ENCODE peak calls at places on chromosomes 2 and 18, in seven cellular contexts. One of them, this sample, is unnamed.
A peak's percentile ranks its signal among the peaks of the same experiment; 100 is the strongest.

GRCh38 chr18:8976606-8977005 is 125.9 kb upstream of the NDUFV2 start:
- DNase-seq in B cell: no peak
- DNase-seq in dorsolateral prefrontal cortex: no peak
- DNase-seq in choroid plexus epithelial cell: no peak
- DNase-seq in adrenal gland: no peak
- DNase-seq in mucosa of descending colon: no peak
- DNase-seq in fibroblast of the aortic adventitia: no peak
- DNase-seq in this sample: no peak

GRCh38 chr2:238644095-238645081 is 203.5 kb upstream of the TWIST2 start:
- DNase-seq in B cell: no peak
- DNase-seq in dorsolateral prefrontal cortex: no peak
- DNase-seq in choroid plexus epithelial cell: peak; percentile 66
- DNase-seq in adrenal gland: peak; percentile 77
- DNase-seq in mucosa of descending colon: no peak
- DNase-seq in fibroblast of the aortic adventitia: peak; percentile 97
- DNase-seq in this sample: no peak

GRCh38 chr2:44168684-44169154 is at the start of gene PPM1B:
- DNase-seq in B cell: peak; percentile 95
- DNase-seq in dorsolateral prefrontal cortex: peak; percentile 100
- DNase-seq in choroid plexus epithelial cell: no peak
- DNase-seq in adrenal gland: no peak
- DNase-seq in mucosa of descending colon: peak; percentile 100
- DNase-seq in fibroblast of the aortic adventitia: no peak
- DNase-seq in this sample: peak; percentile 99

GRCh38 chr2:99431587-99432275 is 58.1 kb downstream of the REV1 start:
- DNase-seq in B cell: no peak
- DNase-seq in dorsolateral prefrontal cortex: no peak
- DNase-seq in choroid plexus epithelial cell: no peak
- DNase-seq in adrenal gland: no peak
- DNase-seq in mucosa of descending colon: no peak
- DNase-seq in fibroblast of the aortic adventitia: no peak
- DNase-seq in this sample: no peak

GRCh38 chr2:23696163-23697045 is 230.5 kb downstream of the ATAD2B start:
- DNase-seq in B cell: no peak
- DNase-seq in dorsolateral prefrontal cortex: no peak
- DNase-seq in choroid plexus epithelial cell: no peak
- DNase-seq in adrenal gland: no peak
- DNase-seq in mucosa of descending colon: no peak
- DNase-seq in fibroblast of the aortic adventitia: no peak
- DNase-seq in this sample: no peak

GRCh38 chr2:88091943-88092342 is 24.3 kb downstream of the SMYD1 start:
- DNase-seq in B cell: no peak
- DNase-seq in dorsolateral prefrontal cortex: no peak
- DNase-seq in choroid plexus epithelial cell: no peak
- DNase-seq in adrenal gland: no peak
- DNase-seq in mucosa of descending colon: no peak
- DNase-seq in fibroblast of the aortic adventitia: no peak
- DNase-seq in this sample: no peak

GRCh38 chr2:133600231-133600630 is 32.0 kb upstream of the NCKAP5 start:
- DNase-seq in B cell: no peak
- DNase-seq in dorsolateral prefrontal cortex: peak; percentile 77
- DNase-seq in choroid plexus epithelial cell: no peak
- DNase-seq in adrenal gland: no peak
- DNase-seq in mucosa of descending colon: no peak
- DNase-seq in fibroblast of the aortic adventitia: no peak
- DNase-seq in this sample: no peak

GRCh38 chr2:149018971-149019370 is 19.5 kb upstream of the LYPD6B start:
- DNase-seq in B cell: no peak
- DNase-seq in dorsolateral prefrontal cortex: no peak
- DNase-seq in choroid plexus epithelial cell: no peak
- DNase-seq in adrenal gland: no peak
- DNase-seq in mucosa of descending colon: no peak
- DNase-seq in fibroblast of the aortic adventitia: no peak
- DNase-seq in this sample: no peak

GRCh38 chr2:99635710-99636431 is 146.1 kb upstream of the REV1 start:
- DNase-seq in B cell: no peak
- DNase-seq in dorsolateral prefrontal cortex: no peak
- DNase-seq in choroid plexus epithelial cell: no peak
- DNase-seq in adrenal gland: peak; percentile 84
- DNase-seq in mucosa of descending colon: peak; percentile 62
- DNase-seq in fibroblast of the aortic adventitia: no peak
- DNase-seq in this sample: no peak

GRCh38 chr2:239138610-239139009 is 262.2 kb downstream of the HDAC4 start:
- DNase-seq in B cell: no peak
- DNase-seq in dorsolateral prefrontal cortex: no peak
- DNase-seq in choroid plexus epithelial cell: no peak
- DNase-seq in adrenal gland: no peak
- DNase-seq in mucosa of descending colon: peak; percentile 16
- DNase-seq in fibroblast of the aortic adventitia: no peak
- DNase-seq in this sample: no peak

GRCh38 chr2:191178806-191179514 is 28.2 kb upstream of the STAT4 start:
- DNase-seq in B cell: no peak
- DNase-seq in dorsolateral prefrontal cortex: no peak
- DNase-seq in choroid plexus epithelial cell: peak; percentile 24
- DNase-seq in adrenal gland: no peak
- DNase-seq in mucosa of descending colon: no peak
- DNase-seq in fibroblast of the aortic adventitia: peak; percentile 99
- DNase-seq in this sample: no peak

GRCh38 chr2:143514413-143514812 is 385.2 kb downstream of the ARHGAP15 start:
- DNase-seq in B cell: no peak
- DNase-seq in dorsolateral prefrontal cortex: no peak
- DNase-seq in choroid plexus epithelial cell: peak; percentile 34
- DNase-seq in adrenal gland: no peak
- DNase-seq in mucosa of descending colon: no peak
- DNase-seq in fibroblast of the aortic adventitia: no peak
- DNase-seq in this sample: no peak

GRCh38 chr2:100893753-100894530 is 74.0 kb downstream of the NPAS2 start:
- DNase-seq in B cell: no peak
- DNase-seq in dorsolateral prefrontal cortex: no peak
- DNase-seq in choroid plexus epithelial cell: no peak
- DNase-seq in adrenal gland: peak; percentile 62
- DNase-seq in mucosa of descending colon: no peak
- DNase-seq in fibroblast of the aortic adventitia: no peak
- DNase-seq in this sample: no peak

GRCh38 chr2:46845542-46846453 is 69.8 kb downstream of the MCFD2 start:
- DNase-seq in B cell: no peak
- DNase-seq in dorsolateral prefrontal cortex: no peak
- DNase-seq in choroid plexus epithelial cell: no peak
- DNase-seq in adrenal gland: peak; percentile 68
- DNase-seq in mucosa of descending colon: no peak
- DNase-seq in fibroblast of the aortic adventitia: no peak
- DNase-seq in this sample: no peak

GRCh38 chr2:174198846-174199564 is 49.3 kb downstream of the OLA1 start:
- DNase-seq in B cell: no peak
- DNase-seq in dorsolateral prefrontal cortex: no peak
- DNase-seq in choroid plexus epithelial cell: peak; percentile 23
- DNase-seq in adrenal gland: no peak
- DNase-seq in mucosa of descending colon: no peak
- DNase-seq in fibroblast of the aortic adventitia: no peak
- DNase-seq in this sample: no peak

GRCh38 chr2:31434911-31435310 is 20.4 kb upstream of the XDH start:
- DNase-seq in B cell: no peak
- DNase-seq in dorsolateral prefrontal cortex: no peak
- DNase-seq in choroid plexus epithelial cell: peak; percentile 39
- DNase-seq in adrenal gland: no peak
- DNase-seq in mucosa of descending colon: no peak
- DNase-seq in fibroblast of the aortic adventitia: peak; percentile 17
- DNase-seq in this sample: no peak

GRCh38 chr18:77557030-77557429 is 307.4 kb downstream of the GALR1 start:
- DNase-seq in B cell: no peak
- DNase-seq in dorsolateral prefrontal cortex: no peak
- DNase-seq in choroid plexus epithelial cell: peak; percentile 55
- DNase-seq in adrenal gland: no peak
- DNase-seq in mucosa of descending colon: no peak
- DNase-seq in fibroblast of the aortic adventitia: no peak
- DNase-seq in this sample: no peak

GRCh38 chr2:241555711-241556110 is 2.8 kb upstream of the BOK start:
- DNase-seq in B cell: no peak
- DNase-seq in dorsolateral prefrontal cortex: no peak
- DNase-seq in choroid plexus epithelial cell: no peak
- DNase-seq in adrenal gland: no peak
- DNase-seq in mucosa of descending colon: no peak
- DNase-seq in fibroblast of the aortic adventitia: no peak
- DNase-seq in this sample: peak; percentile 10

GRCh38 chr2:234861841-234862735 is 89.7 kb upstream of the SH3BP4 start:
- DNase-seq in B cell: no peak
- DNase-seq in dorsolateral prefrontal cortex: no peak
- DNase-seq in choroid plexus epithelial cell: no peak
- DNase-seq in adrenal gland: peak; percentile 69
- DNase-seq in mucosa of descending colon: no peak
- DNase-seq in fibroblast of the aortic adventitia: peak; percentile 21
- DNase-seq in this sample: no peak

GRCh38 chr2:212733273-212733672 is 194.7 kb upstream of the ERBB4 start:
- DNase-seq in B cell: no peak
- DNase-seq in dorsolateral prefrontal cortex: no peak
- DNase-seq in choroid plexus epithelial cell: no peak
- DNase-seq in adrenal gland: no peak
- DNase-seq in mucosa of descending colon: no peak
- DNase-seq in fibroblast of the aortic adventitia: no peak
- DNase-seq in this sample: no peak

GRCh38 chr2:332592-332991 is 44.7 kb upstream of the ALKAL2 start:
- DNase-seq in B cell: no peak
- DNase-seq in dorsolateral prefrontal cortex: no peak
- DNase-seq in choroid plexus epithelial cell: no peak
- DNase-seq in adrenal gland: no peak
- DNase-seq in mucosa of descending colon: no peak
- DNase-seq in fibroblast of the aortic adventitia: no peak
- DNase-seq in this sample: no peak

GRCh38 chr2:178827739-178828487 is 20.7 kb upstream of the TTN start:
- DNase-seq in B cell: no peak
- DNase-seq in dorsolateral prefrontal cortex: no peak
- DNase-seq in choroid plexus epithelial cell: no peak
- DNase-seq in adrenal gland: no peak
- DNase-seq in mucosa of descending colon: no peak
- DNase-seq in fibroblast of the aortic adventitia: peak; percentile 79
- DNase-seq in this sample: no peak

GRCh38 chr2:46335404-46335965 is 38.3 kb downstream of the EPAS1 start:
- DNase-seq in B cell: no peak
- DNase-seq in dorsolateral prefrontal cortex: peak; percentile 29
- DNase-seq in choroid plexus epithelial cell: peak; percentile 82
- DNase-seq in adrenal gland: peak; percentile 54
- DNase-seq in mucosa of descending colon: peak; percentile 64
- DNase-seq in fibroblast of the aortic adventitia: peak; percentile 85
- DNase-seq in this sample: no peak

GRCh38 chr18:12405066-12405465 is 2.7 kb upstream of the PRELID3A start:
- DNase-seq in B cell: no peak
- DNase-seq in dorsolateral prefrontal cortex: no peak
- DNase-seq in choroid plexus epithelial cell: no peak
- DNase-seq in adrenal gland: no peak
- DNase-seq in mucosa of descending colon: no peak
- DNase-seq in fibroblast of the aortic adventitia: no peak
- DNase-seq in this sample: no peak

GRCh38 chr18:79524181-79525078 is 128.7 kb downstream of the NFATC1 start:
- DNase-seq in B cell: peak; percentile 72
- DNase-seq in dorsolateral prefrontal cortex: no peak
- DNase-seq in choroid plexus epithelial cell: no peak
- DNase-seq in adrenal gland: peak; percentile 41
- DNase-seq in mucosa of descending colon: no peak
- DNase-seq in fibroblast of the aortic adventitia: no peak
- DNase-seq in this sample: peak; percentile 94

GRCh38 chr18:77052656-77053309 is 79.8 kb downstream of the MBP start:
- DNase-seq in B cell: peak; percentile 67
- DNase-seq in dorsolateral prefrontal cortex: no peak
- DNase-seq in choroid plexus epithelial cell: no peak
- DNase-seq in adrenal gland: no peak
- DNase-seq in mucosa of descending colon: peak; percentile 64
- DNase-seq in fibroblast of the aortic adventitia: no peak
- DNase-seq in this sample: no peak

GRCh38 chr2:168945508-168945907 is 44.4 kb downstream of the G6PC2 start:
- DNase-seq in B cell: no peak
- DNase-seq in dorsolateral prefrontal cortex: no peak
- DNase-seq in choroid plexus epithelial cell: no peak
- DNase-seq in adrenal gland: no peak
- DNase-seq in mucosa of descending colon: no peak
- DNase-seq in fibroblast of the aortic adventitia: no peak
- DNase-seq in this sample: no peak

GRCh38 chr2:11534746-11535484 is 1.1 kb downstream of the GREB1 start:
- DNase-seq in B cell: no peak
- DNase-seq in dorsolateral prefrontal cortex: no peak
- DNase-seq in choroid plexus epithelial cell: no peak
- DNase-seq in adrenal gland: no peak
- DNase-seq in mucosa of descending colon: no peak
- DNase-seq in fibroblast of the aortic adventitia: no peak
- DNase-seq in this sample: no peak
- TF ChIP-seq CTCF in B cell: no peak
- TF ChIP-seq CTCF in dorsolateral prefrontal cortex: no peak
- TF ChIP-seq CTCF in choroid plexus epithelial cell: peak; percentile 30
- TF ChIP-seq CTCF in adrenal gland: no peak
- TF ChIP-seq CTCF in mucosa of descending colon: no peak
- TF ChIP-seq CTCF in fibroblast of the aortic adventitia: no peak
- TF ChIP-seq CTCF in this sample: peak; percentile 32

GRCh38 chr2:36771671-36772070 is 75.2 kb downstream of the VIT start:
- DNase-seq in B cell: no peak
- DNase-seq in dorsolateral prefrontal cortex: no peak
- DNase-seq in choroid plexus epithelial cell: no peak
- DNase-seq in adrenal gland: no peak
- DNase-seq in mucosa of descending colon: no peak
- DNase-seq in fibroblast of the aortic adventitia: no peak
- DNase-seq in this sample: no peak

GRCh38 chr2:36769106-36769505 is 72.6 kb downstream of the VIT start:
- DNase-seq in B cell: no peak
- DNase-seq in dorsolateral prefrontal cortex: no peak
- DNase-seq in choroid plexus epithelial cell: no peak
- DNase-seq in adrenal gland: no peak
- DNase-seq in mucosa of descending colon: no peak
- DNase-seq in fibroblast of the aortic adventitia: no peak
- DNase-seq in this sample: no peak

GRCh38 chr2:36773947-36774346 is 77.4 kb downstream of the VIT start:
- DNase-seq in B cell: no peak
- DNase-seq in dorsolateral prefrontal cortex: no peak
- DNase-seq in choroid plexus epithelial cell: no peak
- DNase-seq in adrenal gland: no peak
- DNase-seq in mucosa of descending colon: no peak
- DNase-seq in fibroblast of the aortic adventitia: no peak
- DNase-seq in this sample: no peak

GRCh38 chr2:36770542-36771287 is 74.2 kb downstream of the VIT start:
- DNase-seq in B cell: peak; percentile 19
- DNase-seq in dorsolateral prefrontal cortex: no peak
- DNase-seq in choroid plexus epithelial cell: peak; percentile 66
- DNase-seq in adrenal gland: no peak
- DNase-seq in mucosa of descending colon: no peak
- DNase-seq in fibroblast of the aortic adventitia: peak; percentile 19
- DNase-seq in this sample: no peak
- TF ChIP-seq CTCF in B cell: peak; percentile 44
- TF ChIP-seq CTCF in dorsolateral prefrontal cortex: peak; percentile 48
- TF ChIP-seq CTCF in choroid plexus epithelial cell: peak; percentile 76
- TF ChIP-seq CTCF in adrenal gland: no peak
- TF ChIP-seq CTCF in mucosa of descending colon: no peak
- TF ChIP-seq CTCF in fibroblast of the aortic adventitia: peak; percentile 60
- TF ChIP-seq CTCF in this sample: peak; percentile 78

GRCh38 chr2:152925540-152926448 is 207.4 kb downstream of the ARL6IP6 start:
- DNase-seq in B cell: no peak
- DNase-seq in dorsolateral prefrontal cortex: peak; percentile 15
- DNase-seq in choroid plexus epithelial cell: peak; percentile 6
- DNase-seq in adrenal gland: peak; percentile 82
- DNase-seq in mucosa of descending colon: peak; percentile 51
- DNase-seq in fibroblast of the aortic adventitia: peak; percentile 37
- DNase-seq in this sample: no peak
- TF ChIP-seq CTCF in B cell: peak; percentile 38
- TF ChIP-seq CTCF in dorsolateral prefrontal cortex: peak; percentile 74
- TF ChIP-seq CTCF in choroid plexus epithelial cell: peak; percentile 40
- TF ChIP-seq CTCF in adrenal gland: peak; percentile 73
- TF ChIP-seq CTCF in mucosa of descending colon: peak; percentile 61
- TF ChIP-seq CTCF in fibroblast of the aortic adventitia: peak; percentile 62
- TF ChIP-seq CTCF in this sample: peak; percentile 78

GRCh38 chr18:52343138-52343537 is 3.1 kb downstream of the DCC start:
- DNase-seq in B cell: no peak
- DNase-seq in dorsolateral prefrontal cortex: no peak
- DNase-seq in choroid plexus epithelial cell: peak; percentile 49
- DNase-seq in adrenal gland: no peak
- DNase-seq in mucosa of descending colon: no peak
- DNase-seq in fibroblast of the aortic adventitia: no peak
- DNase-seq in this sample: no peak
- TF ChIP-seq CTCF in B cell: no peak
- TF ChIP-seq CTCF in dorsolateral prefrontal cortex: peak; percentile 62
- TF ChIP-seq CTCF in choroid plexus epithelial cell: peak; percentile 46
- TF ChIP-seq CTCF in adrenal gland: no peak
- TF ChIP-seq CTCF in mucosa of descending colon: no peak
- TF ChIP-seq CTCF in fibroblast of the aortic adventitia: no peak
- TF ChIP-seq CTCF in this sample: peak; percentile 8

This sample was measured in chondrocyte.